ENCODE peak calls at places on chromosomes 12 and 14, in nine cellular contexts. One of them, this sample, is unnamed. For H3K4me1, the result is how much of the 10 kb centered on the place peaks cover.

GRCh38 chr14:29016050-29016900 is 249.7 kb downstream of the FOXG1 start:
- DNase-seq in GM23248: peak
- DNase-seq in GM23338: peak
- DNase-seq in neural progenitor cell: peak
- DNase-seq in hepatocyte: peak
- DNase-seq in MM.1S: peak
- DNase-seq in PC-3: peak
- DNase-seq in SK-N-SH: peak
- DNase-seq in HCT116: no peak
- DNase-seq in this sample: peak

GRCh38 chr14:91649930-91650329 is 82.0 kb downstream of the CATSPERB start:
- DNase-seq in GM23248: peak
- DNase-seq in GM23338: peak
- DNase-seq in neural progenitor cell: peak
- DNase-seq in hepatocyte: peak
- DNase-seq in MM.1S: peak
- DNase-seq in PC-3: peak
- DNase-seq in SK-N-SH: peak
- DNase-seq in HCT116: peak
- DNase-seq in this sample: peak

GRCh38 chr12:66708704-66709443 is 30.0 kb upstream of the GRIP1 start:
- DNase-seq in GM23248: peak
- DNase-seq in GM23338: peak
- DNase-seq in neural progenitor cell: peak
- DNase-seq in hepatocyte: peak
- DNase-seq in MM.1S: peak
- DNase-seq in PC-3: peak
- DNase-seq in SK-N-SH: no peak
- DNase-seq in HCT116: no peak
- DNase-seq in this sample: peak

GRCh38 chr14:101380512-101380911 is 180.8 kb upstream of the DIO3 start:
- DNase-seq in GM23248: no peak
- DNase-seq in GM23338: no peak
- DNase-seq in neural progenitor cell: no peak
- DNase-seq in hepatocyte: no peak
- DNase-seq in MM.1S: no peak
- DNase-seq in PC-3: no peak
- DNase-seq in SK-N-SH: no peak
- DNase-seq in HCT116: no peak
- DNase-seq in this sample: no peak

GRCh38 chr12:116818341-116818856 is 62.8 kb downstream of the HRK start:
- DNase-seq in GM23248: peak
- DNase-seq in GM23338: no peak
- DNase-seq in neural progenitor cell: no peak
- DNase-seq in hepatocyte: no peak
- DNase-seq in MM.1S: no peak
- DNase-seq in PC-3: peak
- DNase-seq in SK-N-SH: peak
- DNase-seq in HCT116: no peak
- DNase-seq in this sample: peak

GRCh38 chr12:130663510-130663909 is 52.6 kb downstream of the RIMBP2 start:
- DNase-seq in GM23248: no peak
- DNase-seq in GM23338: no peak
- DNase-seq in neural progenitor cell: no peak
- DNase-seq in hepatocyte: no peak
- DNase-seq in MM.1S: no peak
- DNase-seq in PC-3: no peak
- DNase-seq in SK-N-SH: no peak
- DNase-seq in HCT116: no peak
- DNase-seq in this sample: no peak

GRCh38 chr14:34093878-34094277 is 143.0 kb upstream of the EGLN3 start:
- DNase-seq in GM23248: no peak
- DNase-seq in GM23338: no peak
- DNase-seq in neural progenitor cell: no peak
- DNase-seq in hepatocyte: no peak
- DNase-seq in MM.1S: no peak
- DNase-seq in PC-3: no peak
- DNase-seq in SK-N-SH: no peak
- DNase-seq in HCT116: no peak
- DNase-seq in this sample: no peak

GRCh38 chr12:96260644-96261043 is 66.5 kb downstream of the ELK3 start:
- DNase-seq in GM23248: no peak
- DNase-seq in GM23338: no peak
- DNase-seq in neural progenitor cell: no peak
- DNase-seq in hepatocyte: no peak
- DNase-seq in MM.1S: no peak
- DNase-seq in PC-3: no peak
- DNase-seq in SK-N-SH: no peak
- DNase-seq in HCT116: no peak
- DNase-seq in this sample: no peak

GRCh38 chr14:55026793-55027560 is at the start of the genes SOCS4 and WDHD1:
- DNase-seq in GM23248: peak
- DNase-seq in GM23338: peak
- DNase-seq in neural progenitor cell: peak
- DNase-seq in hepatocyte: peak
- DNase-seq in MM.1S: peak
- DNase-seq in PC-3: peak
- DNase-seq in SK-N-SH: peak
- DNase-seq in HCT116: peak
- DNase-seq in this sample: peak

GRCh38 chr12:5718680-5719079 is 226.4 kb downstream of the ANO2 start:
- DNase-seq in GM23248: no peak
- DNase-seq in GM23338: no peak
- DNase-seq in neural progenitor cell: no peak
- DNase-seq in hepatocyte: no peak
- DNase-seq in MM.1S: no peak
- DNase-seq in PC-3: no peak
- DNase-seq in SK-N-SH: no peak
- DNase-seq in HCT116: no peak
- DNase-seq in this sample: no peak

GRCh38 chr12:5723071-5723470 is 222.0 kb downstream of the ANO2 start:
- DNase-seq in GM23248: no peak
- DNase-seq in GM23338: no peak
- DNase-seq in neural progenitor cell: peak
- DNase-seq in hepatocyte: no peak
- DNase-seq in MM.1S: no peak
- DNase-seq in PC-3: no peak
- DNase-seq in SK-N-SH: no peak
- DNase-seq in HCT116: no peak
- DNase-seq in this sample: no peak

GRCh38 chr12:5718073-5718472 is 227.0 kb downstream of the ANO2 start:
- DNase-seq in GM23248: no peak
- DNase-seq in GM23338: no peak
- DNase-seq in neural progenitor cell: no peak
- DNase-seq in hepatocyte: no peak
- DNase-seq in MM.1S: no peak
- DNase-seq in PC-3: no peak
- DNase-seq in SK-N-SH: no peak
- DNase-seq in HCT116: no peak
- DNase-seq in this sample: no peak

GRCh38 chr12:5720405-5721045 is 224.5 kb downstream of the ANO2 start:
- DNase-seq in GM23248: no peak
- DNase-seq in GM23338: no peak
- DNase-seq in neural progenitor cell: no peak
- DNase-seq in hepatocyte: no peak
- DNase-seq in MM.1S: no peak
- DNase-seq in PC-3: no peak
- DNase-seq in SK-N-SH: no peak
- DNase-seq in HCT116: no peak
- DNase-seq in this sample: no peak

DNA sequence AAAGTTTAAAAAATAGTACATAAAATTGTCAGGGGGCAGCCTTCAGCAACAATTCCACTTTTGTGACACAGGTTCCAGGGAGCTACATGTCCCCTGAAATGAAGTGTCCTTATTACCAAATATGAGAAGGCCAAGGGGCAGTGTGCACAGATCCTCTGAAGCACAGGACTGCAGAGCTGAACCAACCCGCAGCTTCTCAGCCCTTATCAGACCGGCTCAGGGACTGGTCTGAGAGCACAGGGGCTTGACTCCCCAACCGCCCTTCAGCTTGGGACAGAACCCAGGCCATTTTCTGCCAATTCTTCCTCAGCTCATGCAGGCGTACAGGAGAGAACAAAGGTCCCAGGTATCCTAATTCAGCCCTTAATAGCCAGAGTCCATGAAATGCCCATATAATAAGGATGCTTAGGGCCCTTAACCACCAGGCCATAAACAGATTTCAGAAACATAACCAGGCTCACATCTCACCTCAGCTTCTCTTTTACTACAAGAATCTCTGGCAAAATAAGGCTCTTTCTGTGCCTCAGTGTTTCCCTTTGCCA is 221.3 kb downstream of the ANO2 start:
- DNase-seq in GM23248: no peak
- DNase-seq in GM23338: no peak
- DNase-seq in neural progenitor cell: no peak
- DNase-seq in hepatocyte: no peak
- DNase-seq in MM.1S: no peak
- DNase-seq in PC-3: no peak
- DNase-seq in SK-N-SH: no peak
- DNase-seq in HCT116: no peak
- DNase-seq in this sample: no peak
- TF ChIP-seq EZH2phosphoT487 in GM23248: no peak
- TF ChIP-seq EZH2phosphoT487 in GM23338: no peak
- TF ChIP-seq EZH2phosphoT487 in neural progenitor cell: no peak
- TF ChIP-seq EZH2phosphoT487 in hepatocyte: no peak
- TF ChIP-seq EZH2phosphoT487 in MM.1S: no peak
- TF ChIP-seq EZH2phosphoT487 in PC-3: no peak
- TF ChIP-seq EZH2phosphoT487 in SK-N-SH: no peak
- TF ChIP-seq EZH2phosphoT487 in HCT116: no peak
- TF ChIP-seq EZH2phosphoT487 in this sample: no peak

DNA sequence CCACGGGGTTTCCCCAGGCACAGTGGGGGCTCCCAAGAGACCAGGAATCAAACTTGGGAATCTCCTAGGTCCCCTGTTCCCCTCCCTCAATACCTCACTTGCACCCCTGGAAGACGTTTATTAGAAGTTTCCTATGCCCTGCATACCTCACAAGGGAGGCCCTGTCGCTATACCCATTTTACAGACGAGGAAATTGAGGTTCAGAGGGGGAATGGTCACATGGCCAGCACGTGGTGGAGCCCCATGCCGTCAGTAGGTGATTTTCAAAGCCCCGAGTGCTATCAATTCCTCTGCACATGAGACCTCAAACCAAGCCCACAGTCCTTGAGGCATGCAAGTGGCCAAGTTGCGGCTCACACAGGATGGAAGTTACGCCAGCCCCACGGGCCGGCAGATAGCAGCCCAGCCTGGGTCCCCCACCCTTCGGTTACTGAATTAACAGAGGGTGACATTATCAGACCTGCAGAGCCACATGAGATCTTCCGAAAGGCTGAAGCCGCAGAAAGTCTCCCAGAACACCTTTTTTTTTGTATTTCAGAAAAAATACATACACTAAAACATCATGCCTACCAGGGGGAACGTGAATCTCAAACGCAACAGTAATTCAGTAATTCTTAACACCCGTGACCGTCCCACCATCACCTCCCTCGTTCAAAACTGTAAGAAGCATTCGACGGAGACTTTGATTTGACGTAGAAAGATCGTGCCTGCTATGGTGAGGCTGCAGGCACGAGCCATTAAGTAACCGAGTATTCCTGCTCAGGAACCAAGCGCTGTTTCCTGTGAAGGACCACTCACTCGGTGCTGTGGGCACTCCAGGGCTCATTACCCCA is 129.0 kb downstream of the RFLNA start:
- DNase-seq in GM23248: no peak
- DNase-seq in GM23338: no peak
- DNase-seq in neural progenitor cell: no peak
- DNase-seq in hepatocyte: no peak
- DNase-seq in MM.1S: no peak
- DNase-seq in PC-3: no peak
- DNase-seq in SK-N-SH: no peak
- DNase-seq in HCT116: no peak
- DNase-seq in this sample: no peak
- H3K4me1 ChIP-seq in GM23248: under half
- H3K4me1 ChIP-seq in GM23338: under half
- H3K4me1 ChIP-seq in neural progenitor cell: under half
- H3K4me1 ChIP-seq in hepatocyte: under half
- H3K4me1 ChIP-seq in MM.1S: under half
- H3K4me1 ChIP-seq in PC-3: under half
- H3K4me1 ChIP-seq in SK-N-SH: under half
- H3K4me1 ChIP-seq in HCT116: under half
- H3K4me1 ChIP-seq in this sample: under half

GRCh38 chr12:101889216-101889752 is 11.9 kb downstream of the DRAM1 start:
- DNase-seq in GM23248: no peak
- DNase-seq in GM23338: no peak
- DNase-seq in neural progenitor cell: no peak
- DNase-seq in hepatocyte: no peak
- DNase-seq in MM.1S: no peak
- DNase-seq in PC-3: no peak
- DNase-seq in SK-N-SH: no peak
- DNase-seq in HCT116: no peak
- DNase-seq in this sample: no peak

GRCh38 chr12:101892794-101893193 is 15.4 kb downstream of the DRAM1 start:
- DNase-seq in GM23248: no peak
- DNase-seq in GM23338: no peak
- DNase-seq in neural progenitor cell: no peak
- DNase-seq in hepatocyte: no peak
- DNase-seq in MM.1S: no peak
- DNase-seq in PC-3: no peak
- DNase-seq in SK-N-SH: no peak
- DNase-seq in HCT116: no peak
- DNase-seq in this sample: no peak

GRCh38 chr12:101885912-101886561 is 8.7 kb downstream of the DRAM1 start:
- DNase-seq in GM23248: no peak
- DNase-seq in GM23338: no peak
- DNase-seq in neural progenitor cell: no peak
- DNase-seq in hepatocyte: no peak
- DNase-seq in MM.1S: no peak
- DNase-seq in PC-3: no peak
- DNase-seq in SK-N-SH: no peak
- DNase-seq in HCT116: no peak
- DNase-seq in this sample: no peak

GRCh38 chr12:101891462-101891971 is 14.1 kb downstream of the DRAM1 start:
- DNase-seq in GM23248: peak
- DNase-seq in GM23338: no peak
- DNase-seq in neural progenitor cell: no peak
- DNase-seq in hepatocyte: peak
- DNase-seq in MM.1S: peak
- DNase-seq in PC-3: peak
- DNase-seq in SK-N-SH: no peak
- DNase-seq in HCT116: no peak
- DNase-seq in this sample: no peak
- H3K27ac ChIP-seq in GM23248: peak
- H3K27ac ChIP-seq in GM23338: no peak
- H3K27ac ChIP-seq in neural progenitor cell: no peak
- H3K27ac ChIP-seq in hepatocyte: peak
- H3K27ac ChIP-seq in MM.1S: no peak
- H3K27ac ChIP-seq in PC-3: peak
- H3K27ac ChIP-seq in SK-N-SH: peak
- H3K27ac ChIP-seq in HCT116: no peak
- H3K27ac ChIP-seq in this sample: no peak

DNA sequence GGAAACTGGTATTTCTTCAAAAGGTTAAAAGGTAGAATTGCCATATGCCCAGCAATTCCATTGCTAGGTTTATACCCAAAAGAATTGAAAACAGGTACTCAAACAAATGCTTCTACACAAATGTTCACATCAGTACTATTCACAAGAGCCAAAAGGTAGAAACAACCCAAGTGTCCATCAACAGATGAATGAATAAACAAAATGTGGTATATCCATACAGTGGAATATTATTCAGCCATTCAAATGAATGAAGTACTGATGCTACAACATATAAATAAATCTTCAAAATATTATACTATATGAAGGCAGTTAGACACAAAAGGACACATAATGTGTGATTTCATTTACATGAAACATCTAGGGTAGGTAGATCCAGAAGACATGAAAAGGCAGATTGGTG is 41.6 kb downstream of the LIN52 start:
- DNase-seq in GM23248: no peak
- DNase-seq in GM23338: no peak
- DNase-seq in neural progenitor cell: no peak
- DNase-seq in hepatocyte: no peak
- DNase-seq in MM.1S: no peak
- DNase-seq in PC-3: no peak
- DNase-seq in SK-N-SH: no peak
- DNase-seq in HCT116: no peak
- DNase-seq in this sample: no peak
- TF ChIP-seq EZH2phosphoT487 in GM23248: no peak
- TF ChIP-seq EZH2phosphoT487 in GM23338: no peak
- TF ChIP-seq EZH2phosphoT487 in neural progenitor cell: no peak
- TF ChIP-seq EZH2phosphoT487 in hepatocyte: no peak
- TF ChIP-seq EZH2phosphoT487 in MM.1S: no peak
- TF ChIP-seq EZH2phosphoT487 in PC-3: no peak
- TF ChIP-seq EZH2phosphoT487 in SK-N-SH: no peak
- TF ChIP-seq EZH2phosphoT487 in HCT116: no peak
- TF ChIP-seq EZH2phosphoT487 in this sample: no peak

This sample was measured in OCI-LY7.